ENCODE peak calls at places on chromosomes 12 and 14, in six cellular contexts. One of them, this sample, is unnamed.

GRCh38 chr14:22570132-22570949 is 18.7 kb downstream of the DAD1 start:
- DNase-seq in bronchial epithelial cell: peak; percentile 74
- DNase-seq in C1 segment of cervical spinal cord: peak; percentile 19
- DNase-seq in NCI-H2171: peak; percentile 99
- DNase-seq in left cardiac atrium: peak; percentile 69
- DNase-seq in kidney: no peak
- DNase-seq in this sample: peak; percentile 81

GRCh38 chr12:8018666-8019581 is 13.6 kb upstream of the FOXJ2 start:
- DNase-seq in NCI-H2171: no peak
- DNase-seq in bronchial epithelial cell: no peak
- DNase-seq in left cardiac atrium: no peak
- DNase-seq in C1 segment of cervical spinal cord: no peak
- DNase-seq in kidney: no peak
- DNase-seq in this sample: peak; percentile 26

GRCh38 chr14:85529803-85530574 is at the start of gene FLRT2:
- DNase-seq in left cardiac atrium: peak; percentile 74
- DNase-seq in kidney: peak; percentile 81
- DNase-seq in bronchial epithelial cell: peak; percentile 54
- DNase-seq in NCI-H2171: no peak
- DNase-seq in C1 segment of cervical spinal cord: no peak
- DNase-seq in this sample: peak; percentile 64

GRCh38 chr14:22418631-22419030 is 170.4 kb downstream of the DAD1 start:
- DNase-seq in kidney: no peak
- DNase-seq in NCI-H2171: no peak
- DNase-seq in bronchial epithelial cell: no peak
- DNase-seq in left cardiac atrium: no peak
- DNase-seq in C1 segment of cervical spinal cord: no peak
- DNase-seq in this sample: no peak

GRCh38 chr12:100995201-100995600 is 200.6 kb downstream of the ANO4 start:
- DNase-seq in kidney: no peak
- DNase-seq in NCI-H2171: no peak
- DNase-seq in bronchial epithelial cell: peak; percentile 65
- DNase-seq in C1 segment of cervical spinal cord: no peak
- DNase-seq in left cardiac atrium: no peak
- DNase-seq in this sample: peak; percentile 23

GRCh38 chr12:115354007-115354452 is 670.1 kb upstream of the TBX3 start:
- DNase-seq in NCI-H2171: no peak
- DNase-seq in C1 segment of cervical spinal cord: no peak
- DNase-seq in kidney: no peak
- DNase-seq in bronchial epithelial cell: peak; percentile 98
- DNase-seq in left cardiac atrium: peak; percentile 70
- DNase-seq in this sample: peak; percentile 98

GRCh38 chr14:60642790-60643397 is 6.4 kb downstream of the SIX1 start:
- DNase-seq in kidney: peak; percentile 49
- DNase-seq in NCI-H2171: no peak
- DNase-seq in C1 segment of cervical spinal cord: no peak
- DNase-seq in left cardiac atrium: no peak
- DNase-seq in bronchial epithelial cell: no peak
- DNase-seq in this sample: no peak

GRCh38 chr12:84661732-84662326 is 250.8 kb downstream of the SLC6A15 start:
- DNase-seq in C1 segment of cervical spinal cord: no peak
- DNase-seq in NCI-H2171: no peak
- DNase-seq in kidney: no peak
- DNase-seq in left cardiac atrium: no peak
- DNase-seq in bronchial epithelial cell: peak; percentile 51
- DNase-seq in this sample: peak; percentile 43

GRCh38 chr12:80711866-80712265 is 4.4 kb downstream of the MYF6 start:
- DNase-seq in NCI-H2171: no peak
- DNase-seq in bronchial epithelial cell: no peak
- DNase-seq in left cardiac atrium: no peak
- DNase-seq in kidney: no peak
- DNase-seq in C1 segment of cervical spinal cord: no peak
- DNase-seq in this sample: no peak

GRCh38 chr12:56029666-56030293 is 8.9 kb downstream of the IKZF4 start:
- DNase-seq in C1 segment of cervical spinal cord: no peak
- DNase-seq in left cardiac atrium: peak; percentile 34
- DNase-seq in bronchial epithelial cell: peak; percentile 46
- DNase-seq in kidney: no peak
- DNase-seq in NCI-H2171: peak; percentile 2
- DNase-seq in this sample: peak; percentile 59

GRCh38 chr12:124780336-124780735 is 83.3 kb downstream of the SCARB1 start:
- DNase-seq in C1 segment of cervical spinal cord: no peak
- DNase-seq in left cardiac atrium: no peak
- DNase-seq in kidney: no peak
- DNase-seq in NCI-H2171: no peak
- DNase-seq in bronchial epithelial cell: no peak
- DNase-seq in this sample: no peak

GRCh38 chr14:53411110-53411509 is 258.0 kb upstream of the DDHD1 start:
- DNase-seq in left cardiac atrium: no peak
- DNase-seq in NCI-H2171: no peak
- DNase-seq in bronchial epithelial cell: peak; percentile 14
- DNase-seq in C1 segment of cervical spinal cord: no peak
- DNase-seq in kidney: no peak
- DNase-seq in this sample: peak; percentile 64

GRCh38 chr14:94394594-94395305 is 6.3 kb upstream of the SERPINA1 start:
- DNase-seq in bronchial epithelial cell: peak; percentile 50
- DNase-seq in kidney: no peak
- DNase-seq in C1 segment of cervical spinal cord: no peak
- DNase-seq in NCI-H2171: no peak
- DNase-seq in left cardiac atrium: peak; percentile 63
- DNase-seq in this sample: no peak

GRCh38 chr14:51520087-51520486 is 131.6 kb upstream of the FRMD6 start:
- DNase-seq in kidney: no peak
- DNase-seq in left cardiac atrium: no peak
- DNase-seq in bronchial epithelial cell: peak; percentile 54
- DNase-seq in C1 segment of cervical spinal cord: no peak
- DNase-seq in NCI-H2171: no peak
- DNase-seq in this sample: no peak

GRCh38 chr14:90274808-90275454 is 18.6 kb downstream of the PSMC1 start:
- DNase-seq in kidney: no peak
- DNase-seq in left cardiac atrium: no peak
- DNase-seq in bronchial epithelial cell: peak; percentile 84
- DNase-seq in NCI-H2171: no peak
- DNase-seq in C1 segment of cervical spinal cord: no peak
- DNase-seq in this sample: peak; percentile 76

GRCh38 chr12:54222609-54223008 is 33.8 kb upstream of the SMUG1 start:
- DNase-seq in C1 segment of cervical spinal cord: no peak
- DNase-seq in left cardiac atrium: no peak
- DNase-seq in kidney: no peak
- DNase-seq in NCI-H2171: no peak
- DNase-seq in bronchial epithelial cell: peak; percentile 76
- DNase-seq in this sample: peak; percentile 93

GRCh38 chr12:79597910-79598309 is 92.9 kb downstream of the PAWR start:
- DNase-seq in C1 segment of cervical spinal cord: no peak
- DNase-seq in kidney: no peak
- DNase-seq in left cardiac atrium: no peak
- DNase-seq in bronchial epithelial cell: no peak
- DNase-seq in NCI-H2171: no peak
- DNase-seq in this sample: no peak

GRCh38 chr14:36521598-36522345 is 1.7 kb upstream of the NKX2-1 start:
- DNase-seq in kidney: peak; percentile 62
- DNase-seq in C1 segment of cervical spinal cord: no peak
- DNase-seq in bronchial epithelial cell: no peak
- DNase-seq in NCI-H2171: no peak
- DNase-seq in left cardiac atrium: no peak
- DNase-seq in this sample: no peak

GRCh38 chr12:115405471-115405860 is 721.5 kb upstream of the TBX3 start:
- DNase-seq in NCI-H2171: no peak
- DNase-seq in bronchial epithelial cell: no peak
- DNase-seq in C1 segment of cervical spinal cord: no peak
- DNase-seq in kidney: no peak
- DNase-seq in left cardiac atrium: no peak
- DNase-seq in this sample: no peak

GRCh38 chr14:102516531-102517411 is 7.2 kb upstream of the ANKRD9 start:
- DNase-seq in NCI-H2171: peak; percentile 45
- DNase-seq in left cardiac atrium: peak; percentile 63
- DNase-seq in kidney: peak; percentile 82
- DNase-seq in bronchial epithelial cell: no peak
- DNase-seq in C1 segment of cervical spinal cord: no peak
- DNase-seq in this sample: peak; percentile 21

GRCh38 chr12:51216652-51217051 is 1.2 kb downstream of the POU6F1 start:
- DNase-seq in C1 segment of cervical spinal cord: no peak
- DNase-seq in NCI-H2171: no peak
- DNase-seq in left cardiac atrium: no peak
- DNase-seq in bronchial epithelial cell: no peak
- DNase-seq in kidney: no peak
- DNase-seq in this sample: no peak

GRCh38 chr12:107351109-107351508 is 257.8 kb upstream of the CRY1 start:
- DNase-seq in bronchial epithelial cell: no peak
- DNase-seq in left cardiac atrium: no peak
- DNase-seq in kidney: no peak
- DNase-seq in C1 segment of cervical spinal cord: no peak
- DNase-seq in NCI-H2171: no peak
- DNase-seq in this sample: no peak

GRCh38 chr12:124484526-124484953 is 82.9 kb downstream of the NCOR2 start:
- DNase-seq in left cardiac atrium: no peak
- DNase-seq in C1 segment of cervical spinal cord: no peak
- DNase-seq in bronchial epithelial cell: no peak
- DNase-seq in NCI-H2171: no peak
- DNase-seq in kidney: peak; percentile 54
- DNase-seq in this sample: no peak

GRCh38 chr12:54337280-54337842 is 12.4 kb downstream of the COPZ1 start:
- DNase-seq in kidney: no peak
- DNase-seq in left cardiac atrium: no peak
- DNase-seq in bronchial epithelial cell: no peak
- DNase-seq in C1 segment of cervical spinal cord: no peak
- DNase-seq in NCI-H2171: no peak
- DNase-seq in this sample: no peak

GRCh38 chr14:68173227-68173972 is 353.8 kb downstream of the RAD51B start:
- DNase-seq in C1 segment of cervical spinal cord: no peak
- DNase-seq in kidney: no peak
- DNase-seq in left cardiac atrium: no peak
- DNase-seq in NCI-H2171: no peak
- DNase-seq in bronchial epithelial cell: no peak
- DNase-seq in this sample: peak; percentile 35

GRCh38 chr12:108670066-108670631 is 36.5 kb upstream of the SELPLG start:
- DNase-seq in left cardiac atrium: no peak
- DNase-seq in kidney: no peak
- DNase-seq in bronchial epithelial cell: no peak
- DNase-seq in C1 segment of cervical spinal cord: no peak
- DNase-seq in NCI-H2171: no peak
- DNase-seq in this sample: no peak

GRCh38 chr12:94211011-94211410 is 62.6 kb downstream of the PLXNC1 start:
- DNase-seq in NCI-H2171: no peak
- DNase-seq in bronchial epithelial cell: no peak
- DNase-seq in left cardiac atrium: no peak
- DNase-seq in kidney: no peak
- DNase-seq in C1 segment of cervical spinal cord: no peak
- DNase-seq in this sample: no peak

GRCh38 chr14:70907172-70907995 is at the start of gene PCNX1:
- DNase-seq in NCI-H2171: peak; percentile 92
- DNase-seq in left cardiac atrium: peak; percentile 90
- DNase-seq in C1 segment of cervical spinal cord: peak; percentile 68
- DNase-seq in bronchial epithelial cell: peak; percentile 58
- DNase-seq in kidney: peak; percentile 97
- DNase-seq in this sample: peak; percentile 85

This sample was measured in astrocyte of the spinal cord.